ENCODE peak calls at places on chromosomes 4 and X, in ten cellular contexts. M is transverse colon, F is fibroblast of lung, Q is GM12865, I is mesendoderm, L is choroid plexus epithelial cell, B is vagina, G is AG09309, Z is adrenal gland, X is small intestine. V is an unnamed sample.

GRCh38 chr4:18524667-18525066 is 503.1 kb upstream of the LCORL start:
- DNase-seq in M (no peak), F (no peak), Q (no peak), I (no peak), L (no peak), B (no peak), G (no peak), Z (peak), X (no peak), V (no peak)

GRCh38 chr4:34108456-34108855 is 2135.9 kb downstream of the ARAP2 start:
- DNase-seq in M (no peak), F (peak), Q (peak), I (peak), L (peak), B (no peak), G (peak), Z (no peak), X (no peak), V (no peak)

GRCh38 chr4:15938182-15938581 is 358 bp downstream of the FGFBP1 start:
- DNase-seq in M (peak), F (no peak), Q (no peak), I (peak), L (no peak), B (no peak), G (no peak), Z (no peak), X (peak), V (no peak)

GRCh38 chr4:3463556-3464348 is 646 bp downstream of the DOK7 start:
- DNase-seq in M (no peak), F (no peak), Q (no peak), I (no peak), L (no peak), B (no peak), G (no peak), Z (no peak), X (no peak), V (no peak)

GRCh38 chrX:134544614-134545255 is 84.8 kb downstream of the HPRT1 start:
- DNase-seq in M (peak), F (no peak), Q (no peak), I (peak), L (no peak), B (no peak), G (no peak), Z (peak), X (peak), V (no peak)

GRCh38 chrX:16839852-16840460 is 30.2 kb downstream of the RBBP7 start:
- DNase-seq in M (no peak), F (peak), Q (no peak), I (peak), L (peak), B (no peak), G (no peak), Z (peak), X (no peak), V (peak)

GRCh38 chr4:109703664-109704351 is 563 bp upstream of the CASP6 start:
- DNase-seq in M (no peak), F (peak), Q (no peak), I (no peak), L (peak), B (no peak), G (no peak), Z (no peak), X (peak), V (no peak)

GRCh38 chr4:252065-252601 is 53.1 kb downstream of the ZNF732 start:
- DNase-seq in M (no peak), F (no peak), Q (no peak), I (no peak), L (no peak), B (no peak), G (no peak), Z (no peak), X (no peak), V (no peak)

GRCh38 chr4:105350859-105351494 is 122.9 kb downstream of the PPA2 start:
- DNase-seq in M (no peak), F (peak), Q (no peak), I (no peak), L (no peak), B (no peak), G (peak), Z (no peak), X (no peak), V (no peak)

GRCh38 chr4:112183252-112183651 is 38.0 kb downstream of the FAM241A start:
- DNase-seq in M (no peak), F (peak), Q (peak), I (no peak), L (peak), B (no peak), G (no peak), Z (no peak), X (no peak), V (no peak)

GRCh38 chr4:80989921-80990544 is 40.5 kb upstream of the BMP3 start:
- DNase-seq in M (no peak), F (peak), Q (peak), I (peak), L (peak), B (no peak), G (peak), Z (peak), X (peak), V (peak)

GRCh38 chr4:46386570-46386969 is 3.4 kb downstream of the GABRA2 start:
- DNase-seq in M (no peak), F (no peak), Q (no peak), I (peak), L (peak), B (no peak), G (no peak), Z (no peak), X (no peak), V (peak)

GRCh38 chr4:150173854-150174398 is 95.7 kb downstream of the DCLK2 start:
- DNase-seq in M (no peak), F (no peak), Q (no peak), I (no peak), L (peak), B (no peak), G (no peak), Z (no peak), X (no peak), V (no peak)

GRCh38 chrX:124358796-124359386 is 12.5 kb downstream of the SH2D1A start:
- DNase-seq in M (no peak), F (no peak), Q (peak), I (peak), L (no peak), B (no peak), G (no peak), Z (no peak), X (no peak), V (no peak)

GRCh38 chrX:69603566-69604194 is 12.2 kb upstream of the EDA start:
- DNase-seq in M (no peak), F (peak), Q (no peak), I (peak), L (peak), B (no peak), G (no peak), Z (no peak), X (no peak), V (peak)

DNA sequence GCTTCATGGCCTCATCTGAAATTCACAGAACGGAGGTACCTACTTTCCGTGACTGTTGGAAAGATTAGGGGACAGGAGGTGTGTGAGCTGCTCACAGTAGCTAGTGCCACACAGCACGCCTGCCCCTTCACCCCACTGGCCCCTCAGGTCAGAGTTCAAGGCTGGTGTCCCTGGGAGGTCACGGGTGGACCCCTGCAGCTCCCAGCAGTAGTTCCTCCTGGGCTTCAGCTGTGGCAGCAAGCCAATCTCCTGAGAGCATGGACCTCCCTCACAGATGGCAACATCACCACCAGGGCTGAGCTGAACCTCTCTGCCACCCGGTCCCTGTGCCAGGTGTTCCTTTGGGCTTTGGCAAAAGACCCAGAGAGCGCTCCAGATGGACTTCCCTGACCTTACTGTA is 1.8 kb downstream of the IDH3G start:
- DNase-seq in M (no peak), F (no peak), Q (no peak), I (no peak), L (no peak), B (no peak), G (no peak), Z (no peak), X (no peak), V (no peak)
- H3K4me3 ChIP-seq in M (no peak), F (no peak), Q (no peak), I (no peak), L (no peak), B (no peak), G (no peak), Z (no peak), X (no peak), V (no peak)

DNA sequence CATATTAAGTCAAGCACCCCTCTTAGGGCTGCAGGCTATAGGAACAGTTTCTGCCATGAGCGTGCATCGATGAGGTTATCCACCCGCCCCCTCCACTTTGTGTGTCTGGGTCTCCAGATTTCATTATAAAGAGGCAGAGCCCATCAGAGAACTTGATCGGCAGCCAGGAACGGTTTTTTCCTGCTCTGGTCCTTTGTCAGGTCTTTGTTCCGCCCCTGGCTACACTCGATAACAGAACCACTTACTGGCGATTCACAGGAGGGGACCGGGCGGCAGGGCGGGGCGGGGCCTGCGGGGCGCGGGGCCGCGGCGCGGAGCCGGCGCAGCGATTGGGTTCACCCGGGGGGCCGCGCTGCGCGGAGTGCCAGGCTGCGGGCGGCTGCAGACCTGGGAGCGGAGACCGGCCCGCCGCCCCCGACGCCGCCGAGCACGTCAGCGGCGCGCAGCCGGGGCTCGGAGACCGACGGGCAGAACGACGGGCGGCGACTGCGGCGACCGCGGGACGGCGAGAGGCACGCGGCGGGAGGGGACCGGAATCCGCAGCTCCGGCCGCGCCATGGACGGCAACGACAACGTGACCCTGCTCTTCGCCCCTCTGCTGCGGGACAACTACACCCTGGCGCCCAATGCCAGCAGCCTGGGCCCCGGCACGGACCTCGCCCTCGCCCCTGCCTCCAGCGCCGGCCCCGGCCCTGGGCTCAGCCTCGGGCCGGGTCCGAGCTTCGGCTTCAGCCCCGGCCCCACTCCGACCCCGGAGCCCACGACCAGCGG is at the start of gene SLC10A4:
- DNase-seq in M (no peak), F (no peak), Q (no peak), I (peak), L (no peak), B (no peak), G (no peak), Z (no peak), X (no peak), V (no peak)
- H3K4me3 ChIP-seq in M (no peak), F (no peak), Q (no peak), I (no peak), L (peak), B (peak), G (no peak), Z (peak), X (peak), V (no peak)

DNA sequence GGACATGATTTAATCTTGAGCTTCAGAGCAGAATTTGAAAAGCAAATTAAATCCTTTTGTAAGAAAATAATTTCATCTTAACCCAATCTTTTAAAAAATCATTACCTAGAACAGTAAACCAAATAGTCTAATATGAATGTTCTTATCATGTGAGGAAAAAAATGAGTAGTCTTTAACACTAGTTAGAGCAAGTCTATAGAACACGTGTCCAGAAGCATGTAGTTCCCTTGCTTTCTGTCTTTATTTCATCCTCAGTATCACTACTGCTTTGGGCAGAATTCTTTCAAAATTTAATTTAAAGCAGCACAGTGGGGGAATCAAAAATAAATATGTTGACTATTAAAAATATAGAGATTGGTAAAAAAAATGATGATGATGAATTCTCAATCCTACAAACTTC is 2.1 kb downstream of the RBM47 start:
- DNase-seq in M (no peak), F (no peak), Q (no peak), I (no peak), L (no peak), B (no peak), G (no peak), Z (no peak), X (no peak), V (no peak)
- H3K4me3 ChIP-seq in M (no peak), F (no peak), Q (peak), I (no peak), L (no peak), B (no peak), G (no peak), Z (peak), X (no peak), V (no peak)

GRCh38 chr4:85929926-85930325 is 429.9 kb downstream of the MAPK10 start:
- DNase-seq in M (peak), F (no peak), Q (no peak), I (no peak), L (no peak), B (no peak), G (no peak), Z (no peak), X (peak), V (no peak)
- H3K4me3 ChIP-seq in M (no peak), F (no peak), Q (no peak), I (no peak), L (no peak), B (no peak), G (no peak), Z (peak), X (peak), V (no peak)

DNA sequence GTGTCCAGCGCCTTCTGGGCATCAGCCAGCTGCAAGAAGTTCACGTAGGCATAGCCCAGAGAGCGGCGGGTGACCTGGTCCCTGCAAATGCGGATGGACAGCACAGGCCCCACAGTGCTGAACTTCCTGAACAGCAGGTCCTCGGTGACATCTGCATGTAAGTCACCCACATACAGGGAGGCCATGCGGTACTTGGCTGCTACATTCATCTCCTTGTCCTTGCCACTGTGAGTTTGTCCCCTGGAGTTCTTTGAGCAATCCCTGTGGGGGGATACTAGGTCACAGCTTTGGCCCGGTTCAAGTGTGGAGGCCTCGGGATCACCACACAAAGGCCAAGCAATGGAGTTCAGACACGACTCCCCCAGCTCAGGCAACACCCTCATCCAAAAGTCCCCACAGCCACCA is 776 bp downstream of the PABPC4L start:
- DNase-seq in M (no peak), F (no peak), Q (no peak), I (no peak), L (peak), B (peak), G (no peak), Z (no peak), X (no peak), V (peak)
- H3K4me3 ChIP-seq in M (no peak), F (peak), Q (no peak), I (peak), L (peak), B (peak), G (peak), Z (peak), X (no peak), V (peak)

DNA sequence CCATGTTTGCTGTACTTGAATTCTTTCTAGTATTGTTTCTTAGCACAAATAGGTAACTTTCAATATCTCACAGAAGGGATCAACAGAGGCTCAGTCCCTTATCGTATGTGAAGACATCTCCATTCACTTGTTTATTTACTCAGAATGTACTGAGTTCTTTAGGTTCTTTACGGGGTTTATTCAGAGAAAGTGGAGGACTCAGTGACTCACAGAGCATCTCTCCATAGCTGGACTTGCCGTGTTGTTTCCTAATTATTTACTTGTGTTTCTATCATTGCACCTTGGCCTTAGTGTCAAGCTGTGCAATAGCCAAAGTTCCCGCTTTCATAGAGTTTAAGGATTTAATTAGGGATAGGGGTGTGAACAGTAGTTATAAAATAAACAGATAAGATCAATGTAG is 57.1 kb downstream of the RHOH start:
- DNase-seq in M (no peak), F (peak), Q (no peak), I (no peak), L (peak), B (no peak), G (no peak), Z (no peak), X (no peak), V (no peak)
- H3K4me3 ChIP-seq in M (no peak), F (no peak), Q (no peak), I (no peak), L (no peak), B (no peak), G (no peak), Z (no peak), X (no peak), V (no peak)

V was measured in SJCRH30.